ENCODE peak calls at places on chromosomes 16 and 17, in four cellular contexts. J is mesenchymal stem cell, V is H9, H is IMR-90. G is an unnamed sample.

GRCh38 chr17:9217151-9218067 is 196.1 kb downstream of the NTN1 start:
- DNase-seq in J (peak), H (peak), V (no peak), G (peak)

GRCh38 chr17:48546924-48547838 is 2.3 kb upstream of the HOXB2 start:
- DNase-seq in H (peak), J (peak), V (no peak), G (no peak)

GRCh38 chr16:47925811-47926460 is 229.9 kb downstream of the ABCC12 start:
- DNase-seq in J (no peak), H (peak), V (no peak), G (no peak)

GRCh38 chr17:10403589-10403988 is 18.2 kb downstream of the MYH8 start:
- DNase-seq in H (no peak), V (no peak), J (no peak), G (no peak)

GRCh38 chr16:54239441-54239840 is 47.1 kb downstream of the IRX3 start:
- DNase-seq in J (no peak), V (no peak), H (no peak), G (no peak)

GRCh38 chr16:89054261-89054661 is 39.4 kb upstream of the ACSF3 start:
- DNase-seq in J (no peak), H (no peak), V (no peak), G (no peak)

GRCh38 chr16:53090591-53091507 is 36.1 kb downstream of the CHD9 start:
- DNase-seq in V (no peak), J (peak), H (peak), G (peak)

GRCh38 chr17:76173474-76173873 is 32.4 kb upstream of the FOXJ1 start:
- DNase-seq in J (no peak), V (no peak), H (no peak), G (no peak)

GRCh38 chr16:27726621-27727275 is 176.8 kb downstream of the KATNIP start:
- DNase-seq in J (no peak), H (peak), V (no peak), G (no peak)

GRCh38 chr17:7836596-7837374 is 2.8 kb downstream of the KDM6B start:
- DNase-seq in H (peak), J (peak), V (peak), G (peak)

GRCh38 chr17:17141860-17142552 is 64.1 kb downstream of the PLD6 start:
- DNase-seq in V (peak), J (peak), H (peak), G (peak)

GRCh38 chr17:79517812-79518211 is 93.0 kb downstream of the RBFOX3 start:
- DNase-seq in H (no peak), J (no peak), V (no peak), G (no peak)

GRCh38 chr16:86854058-86854621 is 275.8 kb downstream of the FOXL1 start:
- DNase-seq in H (peak), V (no peak), J (no peak), G (no peak)

GRCh38 chr17:29151567-29151966 is 28.6 kb downstream of the MYO18A start:
- DNase-seq in H (peak), J (peak), V (peak), G (peak)

GRCh38 chr17:70168979-70169706 is at the start of gene KCNJ2:
- DNase-seq in V (peak), J (peak), H (peak), G (peak)

GRCh38 chr17:72613411-72614292 is 478.8 kb downstream of the SLC39A11 start:
- DNase-seq in H (peak), J (no peak), V (no peak), G (no peak)

GRCh38 chr17:72591500-72592241 is 470.9 kb downstream of the SOX9 start:
- DNase-seq in V (peak), J (peak), H (no peak), G (peak)

GRCh38 chr17:52025231-52025630 is 133.3 kb downstream of the CA10 start:
- DNase-seq in H (no peak), J (peak), V (no peak), G (no peak)

GRCh38 chr16:75614247-75614897 is 8.7 kb downstream of the ADAT1 start:
- DNase-seq in H (peak), V (no peak), J (peak), G (no peak)

GRCh38 chr16:20291807-20292206 is 35.5 kb downstream of the GP2 start:
- DNase-seq in V (peak), H (no peak), J (no peak), G (peak)

DNA sequence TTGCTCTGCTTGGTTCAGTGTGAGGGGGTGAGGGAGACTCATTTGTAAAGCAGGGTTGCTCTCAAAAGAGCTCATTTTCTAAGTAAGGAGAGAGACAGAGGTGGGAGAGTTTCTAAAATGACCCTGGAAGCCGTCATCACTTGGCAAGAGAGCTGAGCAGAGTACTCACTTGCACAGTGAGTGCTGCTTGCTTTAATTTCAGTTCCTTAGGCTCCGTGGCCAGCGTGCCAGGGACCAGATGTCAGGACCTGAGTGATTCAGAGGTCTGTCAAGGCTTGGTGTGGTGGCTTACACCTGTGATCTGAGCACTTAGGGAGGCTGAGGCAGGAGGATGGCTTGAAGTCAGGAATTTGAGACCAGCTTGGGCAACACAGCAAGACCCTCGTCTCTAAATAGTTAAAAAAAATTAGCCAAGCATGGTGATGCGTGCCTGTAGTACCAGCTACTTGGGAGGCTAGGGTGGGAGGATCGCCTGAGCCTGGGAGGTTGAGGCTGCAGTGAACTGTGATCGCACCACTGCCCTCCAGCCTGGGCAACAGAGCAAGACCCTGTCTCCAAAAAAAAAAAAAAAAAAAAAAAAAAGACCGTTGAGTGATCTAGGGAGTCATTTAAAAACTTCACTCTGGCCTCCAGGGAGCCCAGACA is 10.7 kb downstream of the ZNF205 start:
- DNase-seq in H (no peak), V (no peak), J (no peak), G (no peak)
- H3K4ac ChIP-seq in H (no peak), V (no peak), J (no peak), G (no peak)

GRCh38 chr16:29821663-29822115 is 1.4 kb downstream of the MVP start:
- DNase-seq in H (peak), J (peak), V (no peak), G (peak)
- H3K27ac ChIP-seq in H (peak), J (peak), V (no peak), G (no peak)

GRCh38 chr17:750431-751037 is 1.5 kb downstream of the GEMIN4 start:
- DNase-seq in H (no peak), V (no peak), J (no peak), G (no peak)
- H3K4ac ChIP-seq in H (no peak), V (no peak), J (no peak), G (no peak)

DNA sequence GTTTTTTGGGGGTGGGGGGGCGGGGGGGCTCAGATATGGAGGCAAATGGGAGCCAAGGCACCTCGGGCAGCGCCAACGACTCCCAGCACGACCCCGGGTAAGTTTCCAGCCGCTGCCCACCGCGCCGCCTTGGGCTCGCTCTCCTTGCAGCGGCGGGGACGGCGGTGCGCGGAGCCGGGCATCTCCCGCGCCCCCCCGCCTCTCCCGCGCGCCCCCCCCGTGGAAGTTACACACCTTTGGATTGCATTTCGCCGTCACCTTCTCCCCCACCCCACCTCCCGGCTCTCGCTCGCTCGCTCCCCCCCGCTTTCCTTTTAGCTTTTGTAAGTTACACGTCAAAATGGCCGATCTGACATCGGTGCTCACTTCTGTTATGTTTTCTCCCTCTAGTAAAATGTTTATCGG is 387 bp downstream of the MSI2 start:
- DNase-seq in J (peak), V (no peak), H (no peak), G (peak)
- H3K27ac ChIP-seq in J (no peak), V (no peak), H (peak), G (no peak)

DNA sequence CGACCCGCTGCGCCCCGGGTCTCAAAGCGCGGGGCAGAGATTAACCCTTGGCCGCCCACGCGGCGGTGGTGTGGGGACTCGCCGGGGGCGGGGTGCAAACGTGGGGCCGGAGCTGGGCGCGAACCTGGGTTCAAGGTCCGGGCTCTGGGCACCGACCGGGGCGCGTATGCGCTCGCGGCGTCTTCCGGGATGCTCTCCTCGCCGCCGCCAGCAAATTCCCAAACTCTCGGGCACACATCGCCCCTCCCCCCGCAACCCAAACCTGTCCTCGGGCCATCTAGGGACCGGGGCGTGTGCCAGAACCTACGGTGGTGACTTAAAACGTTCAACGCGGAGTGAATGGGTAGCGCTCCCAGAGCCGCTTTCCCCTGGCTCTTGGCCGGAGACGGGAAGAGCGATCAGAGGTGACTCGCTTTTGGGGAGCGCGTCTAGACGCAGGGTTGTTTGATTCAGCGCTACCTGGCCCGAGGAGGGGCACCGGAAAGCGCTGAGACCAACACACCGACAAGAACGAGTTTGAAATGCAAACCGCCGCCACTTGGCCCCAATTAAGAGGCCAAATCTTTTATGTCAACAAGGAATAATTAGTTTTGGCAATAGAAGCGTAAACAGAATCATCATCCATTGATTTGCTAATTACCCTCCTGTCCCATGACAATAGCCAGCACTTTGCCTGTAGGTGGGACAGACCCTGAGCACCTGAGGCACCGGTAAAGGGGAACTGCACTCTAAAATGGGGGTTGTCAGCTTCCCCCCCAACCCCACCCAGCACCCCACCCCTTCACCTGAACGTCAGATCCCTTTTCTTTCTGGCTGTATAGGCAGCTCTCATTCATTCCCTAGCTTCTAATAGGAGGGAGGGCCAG is 46.2 kb downstream of the WNT3 start:
- DNase-seq in H (no peak), J (peak), V (peak), G (peak)
- H3K4ac ChIP-seq in H (peak), J (peak), V (no peak), G (peak)

GRCh38 chr16:350203-350602 is 2.3 kb downstream of the AXIN1 start:
- DNase-seq in V (no peak), H (no peak), J (no peak), G (no peak)
- H3K27ac ChIP-seq in V (no peak), H (no peak), J (no peak), G (no peak)

GRCh38 chr17:77665833-77666232 is 292.7 kb upstream of the TNRC6C start:
- DNase-seq in H (no peak), J (no peak), V (no peak), G (no peak)

GRCh38 chr17:77662796-77663195 is 295.7 kb upstream of the TNRC6C start:
- DNase-seq in J (no peak), V (no peak), H (no peak), G (no peak)

GRCh38 chr17:77666480-77666879 is 292.0 kb upstream of the TNRC6C start:
- DNase-seq in V (no peak), J (no peak), H (no peak), G (no peak)

GRCh38 chr17:77666881-77667395 is 291.6 kb upstream of the TNRC6C start:
- DNase-seq in V (no peak), H (no peak), J (no peak), G (no peak)

GRCh38 chr17:77664097-77664729 is 294.3 kb upstream of the TNRC6C start:
- DNase-seq in H (no peak), V (no peak), J (no peak), G (no peak)
- H3K4ac ChIP-seq in H (no peak), V (no peak), J (no peak), G (no peak)